ENCODE peak calls at places on chromosomes 7 and 10, in five cellular contexts. Z is thoracic aorta, P is A549, Y is K562, U is Peyer's patch. A is an unnamed sample.

GRCh38 chr7:9125246-9125645 is 691.8 kb downstream of the NXPH1 start:
- DNase-seq in Z (no peak), U (no peak), Y (no peak), P (no peak), A (no peak)

GRCh38 chr10:8444630-8445029 is 390.1 kb downstream of the GATA3 start:
- DNase-seq in U (no peak), Y (peak; percentile 3), P (no peak), Z (no peak), A (no peak)

GRCh38 chr7:108211382-108212201 is 81.4 kb upstream of the LAMB4 start:
- DNase-seq in Z (no peak), U (no peak), Y (peak; percentile 94), P (peak; percentile 96), A (no peak)

GRCh38 chr10:106815427-106816043 is 349.0 kb downstream of the SORCS1 start:
- DNase-seq in P (no peak), Y (no peak), Z (no peak), U (no peak), A (no peak)

GRCh38 chr10:79101560-79101971 is 32.8 kb downstream of the ZMIZ1 start:
- DNase-seq in P (no peak), Z (no peak), Y (no peak), U (no peak), A (peak; percentile 73)

GRCh38 chr7:135855836-135856235 is 107.2 kb upstream of the FAM180A start:
- DNase-seq in Y (peak; percentile 30), P (no peak), Z (no peak), U (no peak), A (no peak)

GRCh38 chr10:48733329-48733728 is 48.7 kb downstream of the WDFY4 start:
- DNase-seq in Y (no peak), Z (no peak), U (no peak), P (no peak), A (no peak)

GRCh38 chr7:121797283-121798037 is 75.5 kb upstream of the PTPRZ1 start:
- DNase-seq in Z (no peak), P (no peak), U (no peak), Y (no peak), A (no peak)

GRCh38 chr10:29387269-29387668 is 98.4 kb downstream of the LYZL1 start:
- DNase-seq in Y (no peak), Z (no peak), P (no peak), U (no peak), A (no peak)

GRCh38 chr7:93715234-93715633 is 140.7 kb upstream of the CALCR start:
- DNase-seq in Z (no peak), P (peak; percentile 74), Y (peak; percentile 73), U (peak; percentile 24), A (peak; percentile 75)

GRCh38 chr10:21950566-21950965 is 53.0 kb downstream of the DNAJC1 start:
- DNase-seq in Y (peak; percentile 54), P (no peak), Z (no peak), U (no peak), A (no peak)

GRCh38 chr7:79454325-79454960 is 976 bp upstream of the MAGI2 start:
- DNase-seq in Y (no peak), P (no peak), U (no peak), Z (no peak), A (peak; percentile 72)

GRCh38 chr7:79455173-79455790 is 1.8 kb upstream of the MAGI2 start:
- DNase-seq in P (no peak), U (no peak), Z (no peak), Y (no peak), A (no peak)

GRCh38 chr7:79453266-79453557 is 255 bp downstream of the MAGI2 start:
- DNase-seq in Y (no peak), Z (no peak), P (no peak), U (no peak), A (no peak)

GRCh38 chr7:79452495-79453265 is 787 bp downstream of the MAGI2 start:
- DNase-seq in Y (no peak), U (no peak), Z (no peak), P (peak; percentile 11), A (peak; percentile 65)

GRCh38 chr7:79453558-79454324 is at the start of gene MAGI2:
- DNase-seq in Z (peak; percentile 72), P (peak; percentile 20), U (peak; percentile 15), Y (no peak), A (peak; percentile 89)
- H3K27ac ChIP-seq in Z (peak within 1 kb of the TSS; percentile 96), P (peak within 1 kb of the TSS; percentile 87), U (peak within 1 kb of the TSS; percentile 93), Y (no peak within 1 kb of the TSS), A (peak within 1 kb of the TSS; percentile 92)

GRCh38 chr7:47622586-47622945 is 40.7 kb upstream of the TNS3 start:
- DNase-seq in U (no peak), P (no peak), Z (no peak), Y (no peak), A (no peak)
- H3K27ac ChIP-seq in U (peak overlapping the region; percentile 67), P (peak overlapping the region; percentile 76), Z (peak overlapping the region; percentile 82), Y (no peak overlapping the region), A (peak overlapping the region; percentile 72)

DNA sequence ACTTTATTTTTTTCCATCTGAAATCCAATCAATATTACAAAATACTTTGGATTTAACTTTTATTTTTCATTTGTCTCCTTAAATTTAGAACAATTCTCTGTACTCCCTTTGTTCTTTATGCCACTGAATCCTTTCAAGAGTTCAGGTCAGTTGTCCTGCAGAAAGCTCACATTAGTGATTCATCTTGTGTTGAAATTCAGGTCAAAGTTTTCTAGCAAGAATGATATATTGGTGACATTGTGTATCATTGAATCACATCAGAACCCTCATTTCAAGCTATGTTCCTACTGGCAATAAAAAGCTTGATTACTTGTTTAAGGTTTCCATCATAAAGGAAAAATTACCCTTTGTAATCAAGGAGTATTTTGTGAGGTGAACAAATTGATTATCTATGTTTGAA is 378.8 kb upstream of the STEAP1 start:
- DNase-seq in Z (no peak), U (no peak), Y (no peak), P (no peak), A (no peak)
- H3K27ac ChIP-seq in Z (no peak overlapping the region), U (no peak overlapping the region), Y (no peak overlapping the region), P (no peak overlapping the region), A (no peak overlapping the region)

GRCh38 chr10:122546242-122546641 is 14.3 kb upstream of the DMBT1 start:
- DNase-seq in Y (no peak), Z (no peak), U (no peak), P (no peak), A (no peak)

GRCh38 chr10:122537545-122537944 is 23.0 kb upstream of the DMBT1 start:
- DNase-seq in Y (no peak), U (no peak), P (no peak), Z (no peak), A (no peak)

GRCh38 chr10:122543676-122544075 is 16.9 kb upstream of the DMBT1 start:
- DNase-seq in Y (no peak), U (no peak), Z (no peak), P (no peak), A (no peak)

GRCh38 chr10:122544493-122544892 is 16.1 kb upstream of the DMBT1 start:
- DNase-seq in Z (no peak), P (no peak), Y (no peak), U (no peak), A (no peak)

DNA sequence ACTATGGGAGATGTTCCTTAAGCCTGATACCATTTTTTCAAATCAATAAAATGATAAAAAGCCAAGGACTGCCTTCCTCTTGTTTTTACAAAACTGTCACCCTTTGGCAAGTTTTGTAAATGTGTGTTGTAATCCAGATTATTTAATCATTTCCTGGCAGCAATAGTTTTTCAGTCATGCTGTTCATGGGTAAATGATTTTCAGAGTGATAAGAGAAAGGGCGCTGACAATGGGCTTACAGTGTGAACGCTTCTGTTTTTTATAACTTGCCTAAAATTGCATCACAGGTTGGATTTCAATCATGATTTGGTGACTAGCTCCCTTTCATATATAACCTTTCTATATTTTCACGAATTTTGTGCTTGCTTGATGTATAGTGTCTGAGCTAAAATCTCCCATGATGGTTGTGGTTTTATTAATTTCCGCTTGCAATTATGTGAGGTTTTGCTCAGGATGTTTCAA is 19.0 kb upstream of the DMBT1 start:
- DNase-seq in U (no peak), Y (no peak), Z (no peak), P (no peak), A (no peak)
- H3K27ac ChIP-seq in U (no peak overlapping the region), Y (no peak overlapping the region), Z (no peak overlapping the region), P (no peak overlapping the region), A (peak overlapping the region; percentile 21)

GRCh38 chr10:99276848-99277486 is 41.3 kb upstream of the HPSE2 start:
- DNase-seq in P (peak; percentile 56), Y (peak; percentile 23), Z (no peak), U (no peak), A (no peak)
- H3K27ac ChIP-seq in P (no peak overlapping the region), Y (no peak overlapping the region), Z (no peak overlapping the region), U (no peak overlapping the region), A (no peak overlapping the region)

GRCh38 chr7:127390186-127390816 is 2.2 kb downstream of the ZNF800 start:
- DNase-seq in P (no peak), Z (no peak), Y (no peak), U (no peak), A (no peak)
- H3K27ac ChIP-seq in P (no peak overlapping the region), Z (no peak overlapping the region), Y (peak overlapping the region; percentile 97), U (no peak overlapping the region), A (no peak overlapping the region)

DNA sequence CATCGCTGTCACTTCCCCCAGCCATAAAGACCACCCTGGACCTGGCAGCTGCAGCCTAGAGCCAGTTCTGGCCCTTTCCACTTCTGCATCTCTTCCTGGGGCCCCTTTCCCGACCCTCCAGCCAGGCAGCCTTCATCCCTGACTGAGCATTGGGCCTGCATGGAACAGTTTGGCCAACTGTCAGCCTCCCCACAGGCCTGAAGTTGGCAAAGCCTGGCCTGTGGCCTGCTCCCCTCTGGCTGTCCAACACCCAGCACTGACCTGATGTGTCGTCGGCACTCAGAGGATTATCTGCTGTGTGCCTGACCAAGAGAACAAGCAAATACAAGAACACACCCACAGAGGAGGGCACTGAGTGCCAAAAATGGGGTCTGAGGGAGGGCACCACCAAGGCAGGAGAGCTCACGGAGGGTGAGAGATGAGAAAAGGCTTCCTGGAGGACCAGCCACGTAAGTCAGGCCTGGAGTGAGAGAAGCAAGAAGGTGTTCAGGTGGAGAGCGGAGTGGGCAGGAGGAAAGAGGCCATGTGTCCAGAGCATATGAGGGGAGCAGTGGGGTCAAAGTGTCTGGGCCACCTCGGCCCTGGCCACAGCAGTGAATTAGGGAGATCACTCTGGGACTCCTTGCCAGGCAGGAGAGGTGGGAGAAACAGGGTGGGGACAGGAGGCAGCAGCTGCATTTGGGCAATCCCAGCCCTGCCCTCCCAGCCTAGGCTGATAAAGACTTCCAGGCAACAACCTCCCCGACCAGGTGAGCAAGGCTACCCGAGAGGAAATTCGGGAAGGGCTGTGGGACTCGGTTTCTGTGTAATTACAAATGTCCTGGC is 4.5 kb downstream of the GPRIN2 start:
- DNase-seq in Y (no peak), P (no peak), Z (peak; percentile 2), U (peak; percentile 10), A (peak; percentile 79)
- H3K27ac ChIP-seq in Y (no peak overlapping the region), P (peak overlapping the region; percentile 88), Z (no peak overlapping the region), U (no peak overlapping the region), A (no peak overlapping the region)

A was measured in spleen.